ENCODE peak calls at places on chromosomes 13 and 19, in ten cellular contexts. One of them, this sample, is unnamed.

GRCh38 chr13:30334663-30335386 is 27.5 kb upstream of the KATNAL1 start:
- DNase-seq in AG09309: no peak
- DNase-seq in hepatic stellate cell: no peak
- DNase-seq in M059J: no peak
- DNase-seq in posterior cingulate gyrus: no peak
- DNase-seq in stimulated activated CD4-positive, alpha-beta T cell treated with anti-CD3 and anti-CD28 coated beads, Interleukin-2, amount 100 ng/mL, for 48 hours: peak
- DNase-seq in NCI-H1048: peak
- DNase-seq in PC-3: peak
- DNase-seq in stomach: no peak
- DNase-seq in CD8-positive, alpha-beta memory T cell: no peak
- DNase-seq in this sample: peak

GRCh38 chr19:41031926-41032325 is 40.8 kb downstream of the CYP2B6 start:
- DNase-seq in AG09309: no peak
- DNase-seq in hepatic stellate cell: no peak
- DNase-seq in M059J: peak
- DNase-seq in posterior cingulate gyrus: no peak
- DNase-seq in stimulated activated CD4-positive, alpha-beta T cell treated with anti-CD3 and anti-CD28 coated beads, Interleukin-2, amount 100 ng/mL, for 48 hours: no peak
- DNase-seq in NCI-H1048: no peak
- DNase-seq in PC-3: peak
- DNase-seq in stomach: no peak
- DNase-seq in CD8-positive, alpha-beta memory T cell: no peak
- DNase-seq in this sample: no peak

GRCh38 chr19:40688294-40688693 is 2.2 kb downstream of the NUMBL start:
- DNase-seq in AG09309: no peak
- DNase-seq in hepatic stellate cell: no peak
- DNase-seq in M059J: no peak
- DNase-seq in posterior cingulate gyrus: peak
- DNase-seq in stimulated activated CD4-positive, alpha-beta T cell treated with anti-CD3 and anti-CD28 coated beads, Interleukin-2, amount 100 ng/mL, for 48 hours: no peak
- DNase-seq in NCI-H1048: no peak
- DNase-seq in PC-3: no peak
- DNase-seq in stomach: no peak
- DNase-seq in CD8-positive, alpha-beta memory T cell: no peak
- DNase-seq in this sample: no peak

GRCh38 chr19:16112778-16113177 is 1.1 kb downstream of the RAB8A start:
- DNase-seq in AG09309: no peak
- DNase-seq in hepatic stellate cell: no peak
- DNase-seq in M059J: no peak
- DNase-seq in posterior cingulate gyrus: no peak
- DNase-seq in stimulated activated CD4-positive, alpha-beta T cell treated with anti-CD3 and anti-CD28 coated beads, Interleukin-2, amount 100 ng/mL, for 48 hours: no peak
- DNase-seq in NCI-H1048: no peak
- DNase-seq in PC-3: no peak
- DNase-seq in stomach: no peak
- DNase-seq in CD8-positive, alpha-beta memory T cell: no peak
- DNase-seq in this sample: no peak

GRCh38 chr19:8224394-8225145 is 15.4 kb downstream of the CERS4 start:
- DNase-seq in AG09309: no peak
- DNase-seq in hepatic stellate cell: no peak
- DNase-seq in M059J: no peak
- DNase-seq in posterior cingulate gyrus: no peak
- DNase-seq in stimulated activated CD4-positive, alpha-beta T cell treated with anti-CD3 and anti-CD28 coated beads, Interleukin-2, amount 100 ng/mL, for 48 hours: no peak
- DNase-seq in NCI-H1048: no peak
- DNase-seq in PC-3: no peak
- DNase-seq in stomach: no peak
- DNase-seq in CD8-positive, alpha-beta memory T cell: no peak
- DNase-seq in this sample: no peak

GRCh38 chr19:13902993-13903555 is 2.8 kb downstream of the BRME1 start:
- DNase-seq in AG09309: no peak
- DNase-seq in hepatic stellate cell: no peak
- DNase-seq in M059J: no peak
- DNase-seq in posterior cingulate gyrus: no peak
- DNase-seq in stimulated activated CD4-positive, alpha-beta T cell treated with anti-CD3 and anti-CD28 coated beads, Interleukin-2, amount 100 ng/mL, for 48 hours: no peak
- DNase-seq in NCI-H1048: no peak
- DNase-seq in PC-3: peak
- DNase-seq in stomach: no peak
- DNase-seq in CD8-positive, alpha-beta memory T cell: no peak
- DNase-seq in this sample: peak

GRCh38 chr19:16338470-16339360 is 14.1 kb downstream of the KLF2 start:
- DNase-seq in AG09309: peak
- DNase-seq in hepatic stellate cell: peak
- DNase-seq in M059J: peak
- DNase-seq in posterior cingulate gyrus: no peak
- DNase-seq in stimulated activated CD4-positive, alpha-beta T cell treated with anti-CD3 and anti-CD28 coated beads, Interleukin-2, amount 100 ng/mL, for 48 hours: peak
- DNase-seq in NCI-H1048: no peak
- DNase-seq in PC-3: peak
- DNase-seq in stomach: no peak
- DNase-seq in CD8-positive, alpha-beta memory T cell: peak
- DNase-seq in this sample: no peak

GRCh38 chr19:10501971-10502523 is 1.1 kb downstream of the KEAP1 start:
- DNase-seq in AG09309: no peak
- DNase-seq in hepatic stellate cell: peak
- DNase-seq in M059J: peak
- DNase-seq in posterior cingulate gyrus: peak
- DNase-seq in stimulated activated CD4-positive, alpha-beta T cell treated with anti-CD3 and anti-CD28 coated beads, Interleukin-2, amount 100 ng/mL, for 48 hours: peak
- DNase-seq in NCI-H1048: no peak
- DNase-seq in PC-3: peak
- DNase-seq in stomach: peak
- DNase-seq in CD8-positive, alpha-beta memory T cell: no peak
- DNase-seq in this sample: peak

GRCh38 chr13:63139277-63139676 is 1723.6 kb upstream of the PCDH20 start:
- DNase-seq in AG09309: no peak
- DNase-seq in hepatic stellate cell: no peak
- DNase-seq in M059J: no peak
- DNase-seq in posterior cingulate gyrus: no peak
- DNase-seq in stimulated activated CD4-positive, alpha-beta T cell treated with anti-CD3 and anti-CD28 coated beads, Interleukin-2, amount 100 ng/mL, for 48 hours: no peak
- DNase-seq in NCI-H1048: no peak
- DNase-seq in PC-3: no peak
- DNase-seq in stomach: no peak
- DNase-seq in CD8-positive, alpha-beta memory T cell: no peak
- DNase-seq in this sample: no peak

GRCh38 chr19:38263696-38264485 is 482 bp upstream of the SPINT2 start:
- DNase-seq in AG09309: no peak
- DNase-seq in hepatic stellate cell: peak
- DNase-seq in M059J: peak
- DNase-seq in posterior cingulate gyrus: peak
- DNase-seq in stimulated activated CD4-positive, alpha-beta T cell treated with anti-CD3 and anti-CD28 coated beads, Interleukin-2, amount 100 ng/mL, for 48 hours: peak
- DNase-seq in NCI-H1048: no peak
- DNase-seq in PC-3: peak
- DNase-seq in stomach: peak
- DNase-seq in CD8-positive, alpha-beta memory T cell: peak
- DNase-seq in this sample: no peak

GRCh38 chr19:37218592-37218935 is 550 bp downstream of the ZNF383 start:
- DNase-seq in AG09309: peak
- DNase-seq in hepatic stellate cell: no peak
- DNase-seq in M059J: peak
- DNase-seq in posterior cingulate gyrus: no peak
- DNase-seq in stimulated activated CD4-positive, alpha-beta T cell treated with anti-CD3 and anti-CD28 coated beads, Interleukin-2, amount 100 ng/mL, for 48 hours: no peak
- DNase-seq in NCI-H1048: no peak
- DNase-seq in PC-3: no peak
- DNase-seq in stomach: no peak
- DNase-seq in CD8-positive, alpha-beta memory T cell: no peak
- DNase-seq in this sample: peak

GRCh38 chr19:48121909-48122371 is 11.3 kb upstream of the PLA2G4C start:
- DNase-seq in AG09309: no peak
- DNase-seq in hepatic stellate cell: no peak
- DNase-seq in M059J: peak
- DNase-seq in posterior cingulate gyrus: no peak
- DNase-seq in stimulated activated CD4-positive, alpha-beta T cell treated with anti-CD3 and anti-CD28 coated beads, Interleukin-2, amount 100 ng/mL, for 48 hours: no peak
- DNase-seq in NCI-H1048: no peak
- DNase-seq in PC-3: peak
- DNase-seq in stomach: no peak
- DNase-seq in CD8-positive, alpha-beta memory T cell: no peak
- DNase-seq in this sample: peak